ENCODE peak calls at places on chromosomes 2 and 18, in five cellular contexts. G is IMR-90, V is tibial artery, P is H9, A is body of pancreas. N is an unnamed sample.

GRCh38 chr2:235746257-235746934 is 252.6 kb downstream of the AGAP1 start:
- DNase-seq in G (peak; percentile 90), V (no peak), P (peak; percentile 69), A (peak; percentile 72), N (peak; percentile 81)

GRCh38 chr18:59908790-59909189 is 9.0 kb downstream of the PMAIP1 start:
- DNase-seq in G (peak; percentile 52), V (no peak), P (no peak), A (no peak), N (no peak)

GRCh38 chr18:3747176-3747973 is 297.4 kb downstream of the TGIF1 start:
- DNase-seq in G (peak; percentile 77), V (no peak), P (no peak), A (no peak), N (no peak)

GRCh38 chr2:206531996-206532543 is 88.7 kb downstream of the ADAM23 start:
- DNase-seq in G (peak; percentile 29), V (no peak), P (no peak), A (no peak), N (no peak)

GRCh38 chr2:25378731-25379490 is 37.2 kb upstream of the DNMT3A start:
- DNase-seq in G (no peak), V (peak; percentile 60), P (peak; percentile 12), A (no peak), N (no peak)

GRCh38 chr2:229150317-229150716 is 120.8 kb downstream of the PID1 start:
- DNase-seq in G (no peak), V (no peak), P (no peak), A (no peak), N (no peak)

GRCh38 chr2:136219341-136219740 is 101.4 kb upstream of the CXCR4 start:
- DNase-seq in G (no peak), V (no peak), P (no peak), A (no peak), N (no peak)

GRCh38 chr18:61635901-61636528 is 256.8 kb downstream of the RNF152 start:
- DNase-seq in G (peak; percentile 63), V (peak; percentile 81), P (peak; percentile 64), A (peak; percentile 69), N (peak; percentile 87)

GRCh38 chr2:32479224-32479623 is 122.4 kb downstream of the BIRC6 start:
- DNase-seq in G (peak; percentile 69), V (no peak), P (no peak), A (no peak), N (no peak)

GRCh38 chr2:241859436-241860183 is 916 bp upstream of the PDCD1 start:
- DNase-seq in G (peak; percentile 36), V (peak; percentile 80), P (no peak), A (peak; percentile 22), N (no peak)

GRCh38 chr2:32235315-32235714 is 29.4 kb downstream of the NLRC4 start:
- DNase-seq in G (peak; percentile 19), V (no peak), P (no peak), A (no peak), N (no peak)

GRCh38 chr18:30016179-30016578 is 1026.4 kb downstream of the DSC3 start:
- DNase-seq in G (no peak), V (no peak), P (no peak), A (no peak), N (no peak)

GRCh38 chr2:110994250-110994961 is 126.3 kb upstream of the BCL2L11 start:
- DNase-seq in G (no peak), V (no peak), P (no peak), A (no peak), N (no peak)

GRCh38 chr2:38499921-38500634 is 102.7 kb downstream of the HNRNPLL start:
- DNase-seq in G (no peak), V (peak; percentile 72), P (peak; percentile 71), A (no peak), N (no peak)

GRCh38 chr2:134041877-134042276 is 212.0 kb upstream of the MGAT5 start:
- DNase-seq in G (no peak), V (no peak), P (no peak), A (no peak), N (no peak)
- H3K4me1 ChIP-seq in G (no peaks in the 10 kb centered on the region), V (no peaks in the 10 kb centered on the region), P (no peaks in the 10 kb centered on the region), A (no peaks in the 10 kb centered on the region), N (no peaks in the 10 kb centered on the region)

GRCh38 chr2:141105763-141106162 is 1025.1 kb downstream of the LRP1B start:
- DNase-seq in G (no peak), V (no peak), P (peak; percentile 37), A (no peak), N (no peak)

GRCh38 chr2:141113301-141113700 is 1017.5 kb downstream of the LRP1B start:
- DNase-seq in G (no peak), V (no peak), P (no peak), A (no peak), N (no peak)

GRCh38 chr2:141109633-141110032 is 1021.2 kb downstream of the LRP1B start:
- DNase-seq in G (no peak), V (no peak), P (peak; percentile 38), A (no peak), N (no peak)
- TF ChIP-seq CTCF in G (peak; percentile 16), V (no peak), P (peak; percentile 60), A (no peak), N (no peak)

GRCh38 chr2:212484563-212485080 is 54.0 kb downstream of the ERBB4 start:
- DNase-seq in G (no peak), V (no peak), P (peak; percentile 31), A (no peak), N (no peak)

GRCh38 chr2:212494413-212495020 is 44.1 kb downstream of the ERBB4 start:
- DNase-seq in G (no peak), V (no peak), P (no peak), A (no peak), N (no peak)

GRCh38 chr2:212489719-212490346 is 48.8 kb downstream of the ERBB4 start:
- DNase-seq in G (no peak), V (no peak), P (no peak), A (no peak), N (no peak)

GRCh38 chr2:212488611-212489010 is 50.0 kb downstream of the ERBB4 start:
- DNase-seq in G (no peak), V (no peak), P (no peak), A (no peak), N (no peak)
- H3K27ac ChIP-seq in G (no peak overlapping the region), V (no peak overlapping the region), P (no peak overlapping the region), A (no peak overlapping the region), N (no peak overlapping the region)

GRCh38 chr18:55442561-55442960 is 145.4 kb downstream of the TCF4 start:
- DNase-seq in G (no peak), V (no peak), P (no peak), A (no peak), N (no peak)
- H3K4me1 ChIP-seq in G (no peaks in the 10 kb centered on the region), V (no peaks in the 10 kb centered on the region), P (peaks cover 15% of the 10 kb centered on the region), A (peaks cover 10% of the 10 kb centered on the region), N (no peaks in the 10 kb centered on the region)

DNA sequence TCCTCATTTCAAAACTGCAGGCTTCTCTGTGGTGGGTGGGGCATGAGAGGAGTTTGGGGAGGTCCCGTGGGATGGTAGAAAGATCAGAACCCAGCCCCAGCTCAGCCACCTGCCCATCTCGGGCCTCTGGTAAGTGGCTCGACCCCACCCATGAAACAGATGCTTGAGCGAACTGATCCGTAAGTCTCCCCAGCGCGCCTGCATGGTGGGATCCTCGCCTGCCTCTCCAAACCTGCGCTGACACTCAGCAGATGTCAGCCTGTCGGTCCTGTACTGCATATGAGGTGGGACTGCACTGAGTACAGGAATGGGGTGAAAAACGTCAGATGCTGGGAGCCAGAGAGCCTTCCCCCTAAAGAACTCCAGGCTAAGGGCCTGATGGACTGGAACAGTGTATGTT is 15.9 kb upstream of the RPL31 start:
- DNase-seq in G (no peak), V (no peak), P (no peak), A (no peak), N (no peak)
- TF ChIP-seq CTCF in G (no peak), V (no peak), P (no peak), A (no peak), N (no peak)

DNA sequence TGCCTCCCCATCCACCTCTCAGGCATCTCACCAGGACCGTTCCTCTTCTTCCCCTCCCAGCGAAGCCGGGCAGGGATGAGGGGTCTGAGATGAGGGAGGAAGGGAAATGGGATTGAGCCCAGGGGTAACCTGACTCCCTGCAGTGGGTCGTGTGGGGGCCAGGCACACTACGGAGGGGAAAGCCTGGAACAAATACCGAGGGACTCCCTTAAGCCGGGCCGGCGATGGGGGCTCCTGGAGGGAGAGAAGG is 250 bp upstream of the SPEG start:
- DNase-seq in G (no peak), V (no peak), P (no peak), A (no peak), N (no peak)
- H3K27ac ChIP-seq in G (no peak overlapping the region), V (peak overlapping the region; percentile 96), P (no peak overlapping the region), A (no peak overlapping the region), N (no peak overlapping the region)